ENCODE peak calls at places on chromosomes 7 and 10, in nine cellular contexts. One of them, this sample, is unnamed.

GRCh38 chr10:17257466-17258321 is 29.7 kb downstream of the VIM start:
- DNase-seq in posterior cingulate gyrus: peak
- DNase-seq in fibroblast of mammary gland: peak
- DNase-seq in upper lobe of right lung: no peak
- DNase-seq in MV-4-11: peak
- DNase-seq in tibial artery: no peak
- DNase-seq in NAMALWA: peak
- DNase-seq in HuH-7: peak
- DNase-seq in NCI-H2081: peak
- DNase-seq in this sample: peak

GRCh38 chr7:84490661-84491060 is 296.1 kb upstream of the SEMA3A start:
- DNase-seq in posterior cingulate gyrus: no peak
- DNase-seq in fibroblast of mammary gland: peak
- DNase-seq in upper lobe of right lung: no peak
- DNase-seq in MV-4-11: no peak
- DNase-seq in tibial artery: no peak
- DNase-seq in NAMALWA: no peak
- DNase-seq in HuH-7: no peak
- DNase-seq in NCI-H2081: no peak
- DNase-seq in this sample: no peak

GRCh38 chr7:157427811-157428553 is 91.2 kb downstream of the DNAJB6 start:
- DNase-seq in posterior cingulate gyrus: peak
- DNase-seq in fibroblast of mammary gland: no peak
- DNase-seq in upper lobe of right lung: peak
- DNase-seq in MV-4-11: no peak
- DNase-seq in tibial artery: no peak
- DNase-seq in NAMALWA: no peak
- DNase-seq in HuH-7: no peak
- DNase-seq in NCI-H2081: no peak
- DNase-seq in this sample: no peak

GRCh38 chr10:46547881-46548780 is 8.3 kb downstream of the GPRIN2 start:
- DNase-seq in posterior cingulate gyrus: peak
- DNase-seq in fibroblast of mammary gland: no peak
- DNase-seq in upper lobe of right lung: peak
- DNase-seq in MV-4-11: no peak
- DNase-seq in tibial artery: no peak
- DNase-seq in NAMALWA: no peak
- DNase-seq in HuH-7: no peak
- DNase-seq in NCI-H2081: no peak
- DNase-seq in this sample: peak

GRCh38 chr10:12716042-12716441 is 285.5 kb downstream of the CCDC3 start:
- DNase-seq in posterior cingulate gyrus: peak
- DNase-seq in fibroblast of mammary gland: no peak
- DNase-seq in upper lobe of right lung: no peak
- DNase-seq in MV-4-11: no peak
- DNase-seq in tibial artery: no peak
- DNase-seq in NAMALWA: no peak
- DNase-seq in HuH-7: no peak
- DNase-seq in NCI-H2081: no peak
- DNase-seq in this sample: no peak

GRCh38 chr7:151663382-151664100 is 143.8 kb upstream of the RHEB start:
- DNase-seq in posterior cingulate gyrus: no peak
- DNase-seq in fibroblast of mammary gland: peak
- DNase-seq in upper lobe of right lung: no peak
- DNase-seq in MV-4-11: no peak
- DNase-seq in tibial artery: peak
- DNase-seq in NAMALWA: no peak
- DNase-seq in HuH-7: no peak
- DNase-seq in NCI-H2081: no peak
- DNase-seq in this sample: no peak

GRCh38 chr10:13848530-13849425 is 262.0 kb downstream of the PRPF18 start:
- DNase-seq in posterior cingulate gyrus: no peak
- DNase-seq in fibroblast of mammary gland: no peak
- DNase-seq in upper lobe of right lung: no peak
- DNase-seq in MV-4-11: no peak
- DNase-seq in tibial artery: no peak
- DNase-seq in NAMALWA: no peak
- DNase-seq in HuH-7: no peak
- DNase-seq in NCI-H2081: no peak
- DNase-seq in this sample: no peak

GRCh38 chr7:26179826-26180497 is 20.6 kb downstream of the HNRNPA2B1 start:
- DNase-seq in posterior cingulate gyrus: no peak
- DNase-seq in fibroblast of mammary gland: no peak
- DNase-seq in upper lobe of right lung: no peak
- DNase-seq in MV-4-11: no peak
- DNase-seq in tibial artery: no peak
- DNase-seq in NAMALWA: peak
- DNase-seq in HuH-7: no peak
- DNase-seq in NCI-H2081: no peak
- DNase-seq in this sample: no peak

GRCh38 chr10:90965720-90966119 is 44.8 kb upstream of the ANKRD1 start:
- DNase-seq in posterior cingulate gyrus: no peak
- DNase-seq in fibroblast of mammary gland: no peak
- DNase-seq in upper lobe of right lung: no peak
- DNase-seq in MV-4-11: no peak
- DNase-seq in tibial artery: no peak
- DNase-seq in NAMALWA: no peak
- DNase-seq in HuH-7: no peak
- DNase-seq in NCI-H2081: no peak
- DNase-seq in this sample: no peak

GRCh38 chr7:135291809-135292253 is 58.2 kb downstream of the STRA8 start:
- DNase-seq in posterior cingulate gyrus: peak
- DNase-seq in fibroblast of mammary gland: peak
- DNase-seq in upper lobe of right lung: no peak
- DNase-seq in MV-4-11: no peak
- DNase-seq in tibial artery: no peak
- DNase-seq in NAMALWA: no peak
- DNase-seq in HuH-7: no peak
- DNase-seq in NCI-H2081: no peak
- DNase-seq in this sample: no peak

This sample was measured in Caco-2.